ENCODE peak calls at places on chromosomes 7 and 10, in six cellular contexts. One of them, this sample, is unnamed.

GRCh38 chr7:151187409-151188251 is 580 bp upstream of the ASB10 start:
- DNase-seq in GM12878: no peak
- DNase-seq in GM12892: no peak
- DNase-seq in HepG2: no peak
- DNase-seq in H1: no peak
- DNase-seq in K562: no peak
- DNase-seq in this sample: no peak

GRCh38 chr10:119362122-119362521 is 154.8 kb downstream of the GRK5 start:
- DNase-seq in HepG2: peak; percentile 28
- DNase-seq in H1: no peak
- DNase-seq in GM12892: no peak
- DNase-seq in K562: no peak
- DNase-seq in GM12878: no peak
- DNase-seq in this sample: no peak

GRCh38 chr10:83343676-83344075 is 795.6 kb upstream of the GHITM start:
- DNase-seq in HepG2: no peak
- DNase-seq in K562: no peak
- DNase-seq in GM12892: no peak
- DNase-seq in H1: no peak
- DNase-seq in GM12878: no peak
- DNase-seq in this sample: no peak

GRCh38 chr10:73253226-73253557 is 748 bp upstream of the MRPS16 start:
- DNase-seq in HepG2: peak; percentile 30
- DNase-seq in GM12892: peak; percentile 25
- DNase-seq in H1: no peak
- DNase-seq in GM12878: no peak
- DNase-seq in K562: no peak
- DNase-seq in this sample: peak; percentile 26

GRCh38 chr10:3228610-3228945 is 56.0 kb upstream of the PITRM1 start:
- DNase-seq in GM12892: no peak
- DNase-seq in K562: no peak
- DNase-seq in H1: no peak
- DNase-seq in HepG2: no peak
- DNase-seq in GM12878: no peak
- DNase-seq in this sample: no peak

GRCh38 chr10:105185101-105185500 is 544.0 kb downstream of the SORCS3 start:
- DNase-seq in GM12878: no peak
- DNase-seq in H1: no peak
- DNase-seq in HepG2: no peak
- DNase-seq in GM12892: no peak
- DNase-seq in K562: no peak
- DNase-seq in this sample: no peak

GRCh38 chr7:134126126-134126525 is 1.0 kb upstream of the LRGUK start:
- DNase-seq in H1: no peak
- DNase-seq in HepG2: no peak
- DNase-seq in K562: no peak
- DNase-seq in GM12878: no peak
- DNase-seq in GM12892: no peak
- DNase-seq in this sample: no peak

GRCh38 chr7:21429786-21430574 is 2.1 kb downstream of the SP4 start:
- DNase-seq in GM12878: no peak
- DNase-seq in GM12892: no peak
- DNase-seq in K562: peak; percentile 19
- DNase-seq in H1: no peak
- DNase-seq in HepG2: no peak
- DNase-seq in this sample: no peak

GRCh38 chr7:424961-425793 is 94.5 kb downstream of the PDGFA start:
- DNase-seq in H1: peak; percentile 42
- DNase-seq in GM12878: no peak
- DNase-seq in K562: no peak
- DNase-seq in HepG2: no peak
- DNase-seq in GM12892: no peak
- DNase-seq in this sample: no peak
- TF ChIP-seq TAF1 in H1: no peak
- TF ChIP-seq TAF1 in GM12878: no peak
- TF ChIP-seq TAF1 in K562: no peak
- TF ChIP-seq TAF1 in HepG2: no peak
- TF ChIP-seq TAF1 in GM12892: no peak
- TF ChIP-seq TAF1 in this sample: no peak

GRCh38 chr10:123428302-123428701 is 237.9 kb upstream of the GPR26 start:
- DNase-seq in GM12878: no peak
- DNase-seq in HepG2: peak; percentile 40
- DNase-seq in K562: no peak
- DNase-seq in GM12892: no peak
- DNase-seq in H1: no peak
- DNase-seq in this sample: no peak
- TF ChIP-seq POLR2A in GM12878: no peak
- TF ChIP-seq POLR2A in HepG2: no peak
- TF ChIP-seq POLR2A in K562: no peak
- TF ChIP-seq POLR2A in GM12892: no peak
- TF ChIP-seq POLR2A in H1: no peak
- TF ChIP-seq POLR2A in this sample: no peak

GRCh38 chr7:129493555-129493954 is 8.8 kb upstream of the SMKR1 start:
- DNase-seq in GM12878: no peak
- DNase-seq in GM12892: no peak
- DNase-seq in HepG2: no peak
- DNase-seq in H1: no peak
- DNase-seq in K562: no peak
- DNase-seq in this sample: no peak
- TF ChIP-seq TAF1 in GM12878: no peak
- TF ChIP-seq TAF1 in GM12892: no peak
- TF ChIP-seq TAF1 in HepG2: no peak
- TF ChIP-seq TAF1 in H1: no peak
- TF ChIP-seq TAF1 in K562: no peak
- TF ChIP-seq TAF1 in this sample: no peak

GRCh38 chr7:116628971-116629586 is 42.9 kb upstream of the MET start:
- DNase-seq in GM12892: no peak
- DNase-seq in GM12878: no peak
- DNase-seq in K562: no peak
- DNase-seq in HepG2: no peak
- DNase-seq in H1: no peak
- DNase-seq in this sample: no peak
- TF ChIP-seq POLR2A in GM12892: no peak
- TF ChIP-seq POLR2A in GM12878: no peak
- TF ChIP-seq POLR2A in K562: no peak
- TF ChIP-seq POLR2A in HepG2: no peak
- TF ChIP-seq POLR2A in H1: no peak
- TF ChIP-seq POLR2A in this sample: no peak

GRCh38 chr10:133272301-133272963 is 4.2 kb downstream of the ADAM8 start:
- DNase-seq in GM12892: no peak
- DNase-seq in K562: no peak
- DNase-seq in GM12878: no peak
- DNase-seq in HepG2: no peak
- DNase-seq in H1: no peak
- DNase-seq in this sample: no peak

GRCh38 chr10:133270204-133270603 is 6.5 kb downstream of the ADAM8 start:
- DNase-seq in K562: no peak
- DNase-seq in GM12892: no peak
- DNase-seq in HepG2: no peak
- DNase-seq in H1: no peak
- DNase-seq in GM12878: no peak
- DNase-seq in this sample: no peak

GRCh38 chr10:133272964-133273420 is 3.7 kb downstream of the ADAM8 start:
- DNase-seq in H1: no peak
- DNase-seq in GM12878: no peak
- DNase-seq in HepG2: no peak
- DNase-seq in GM12892: no peak
- DNase-seq in K562: no peak
- DNase-seq in this sample: no peak

GRCh38 chr10:133270773-133271297 is 5.8 kb downstream of the ADAM8 start:
- DNase-seq in GM12878: no peak
- DNase-seq in K562: no peak
- DNase-seq in GM12892: no peak
- DNase-seq in HepG2: no peak
- DNase-seq in H1: no peak
- DNase-seq in this sample: no peak

GRCh38 chr10:133271521-133272300 is 5.0 kb downstream of the ADAM8 start:
- DNase-seq in HepG2: no peak
- DNase-seq in K562: no peak
- DNase-seq in H1: no peak
- DNase-seq in GM12892: no peak
- DNase-seq in GM12878: no peak
- DNase-seq in this sample: no peak
- TF ChIP-seq TAF1 in HepG2: no peak
- TF ChIP-seq TAF1 in K562: no peak
- TF ChIP-seq TAF1 in H1: no peak
- TF ChIP-seq TAF1 in GM12892: no peak
- TF ChIP-seq TAF1 in GM12878: no peak
- TF ChIP-seq TAF1 in this sample: no peak